ENCODE peak calls at places on chromosomes 6 and 20, in seven cellular contexts. One of them, this sample, is unnamed.

GRCh38 chr6:3868544-3868943 is 19.4 kb downstream of the FAM50B start:
- DNase-seq in stomach: no peak
- DNase-seq in fibroblast of lung: peak; percentile 47
- DNase-seq in heart right ventricle: no peak
- DNase-seq in kidney epithelial cell: no peak
- DNase-seq in AG04450: no peak
- DNase-seq in H1: no peak
- DNase-seq in this sample: peak; percentile 76

GRCh38 chr20:59428441-59429205 is 128.2 kb downstream of the EDN3 start:
- DNase-seq in AG04450: no peak
- DNase-seq in heart right ventricle: no peak
- DNase-seq in H1: no peak
- DNase-seq in fibroblast of lung: no peak
- DNase-seq in kidney epithelial cell: no peak
- DNase-seq in stomach: no peak
- DNase-seq in this sample: no peak

GRCh38 chr6:30007132-30007764 is 53.8 kb upstream of the POLR1H start:
- DNase-seq in kidney epithelial cell: no peak
- DNase-seq in stomach: peak; percentile 47
- DNase-seq in heart right ventricle: no peak
- DNase-seq in H1: peak; percentile 86
- DNase-seq in fibroblast of lung: no peak
- DNase-seq in AG04450: no peak
- DNase-seq in this sample: no peak

GRCh38 chr6:11632231-11632630 is 94.7 kb downstream of the TMEM170B start:
- DNase-seq in AG04450: no peak
- DNase-seq in heart right ventricle: no peak
- DNase-seq in stomach: peak; percentile 72
- DNase-seq in H1: no peak
- DNase-seq in kidney epithelial cell: no peak
- DNase-seq in fibroblast of lung: no peak
- DNase-seq in this sample: no peak

GRCh38 chr6:18387061-18387721 is at the start of gene RNF144B:
- DNase-seq in H1: peak; percentile 82
- DNase-seq in kidney epithelial cell: peak; percentile 67
- DNase-seq in heart right ventricle: peak; percentile 76
- DNase-seq in stomach: peak; percentile 92
- DNase-seq in AG04450: no peak
- DNase-seq in fibroblast of lung: peak; percentile 56
- DNase-seq in this sample: no peak

GRCh38 chr6:4008324-4009047 is 70.5 kb downstream of the FAM217A start:
- DNase-seq in kidney epithelial cell: peak; percentile 43
- DNase-seq in heart right ventricle: no peak
- DNase-seq in stomach: no peak
- DNase-seq in H1: no peak
- DNase-seq in AG04450: peak; percentile 59
- DNase-seq in fibroblast of lung: peak; percentile 94
- DNase-seq in this sample: peak; percentile 66

GRCh38 chr20:18058661-18059467 is 1.1 kb upstream of the OVOL2 start:
- DNase-seq in AG04450: no peak
- DNase-seq in heart right ventricle: no peak
- DNase-seq in fibroblast of lung: no peak
- DNase-seq in stomach: peak; percentile 67
- DNase-seq in H1: peak; percentile 82
- DNase-seq in kidney epithelial cell: no peak
- DNase-seq in this sample: no peak

GRCh38 chr6:45677381-45677992 is 299.8 kb upstream of the SUPT3H start:
- DNase-seq in AG04450: no peak
- DNase-seq in heart right ventricle: peak; percentile 24
- DNase-seq in fibroblast of lung: peak; percentile 49
- DNase-seq in stomach: peak; percentile 59
- DNase-seq in kidney epithelial cell: peak; percentile 52
- DNase-seq in H1: no peak
- DNase-seq in this sample: no peak

GRCh38 chr6:53725791-53726575 is 60.4 kb upstream of the KLHL31 start:
- DNase-seq in AG04450: peak; percentile 57
- DNase-seq in stomach: peak; percentile 84
- DNase-seq in H1: peak; percentile 93
- DNase-seq in fibroblast of lung: peak; percentile 71
- DNase-seq in kidney epithelial cell: peak; percentile 21
- DNase-seq in heart right ventricle: peak; percentile 76
- DNase-seq in this sample: no peak

GRCh38 chr20:3727333-3728035 is 5.0 kb upstream of the HSPA12B start:
- DNase-seq in heart right ventricle: no peak
- DNase-seq in stomach: no peak
- DNase-seq in fibroblast of lung: peak; percentile 48
- DNase-seq in H1: no peak
- DNase-seq in kidney epithelial cell: no peak
- DNase-seq in AG04450: no peak
- DNase-seq in this sample: no peak
- H3K4me3 ChIP-seq in heart right ventricle: no peak overlapping the region
- H3K4me3 ChIP-seq in stomach: no peak overlapping the region
- H3K4me3 ChIP-seq in fibroblast of lung: peak overlapping the region; percentile 35
- H3K4me3 ChIP-seq in H1: no peak overlapping the region
- H3K4me3 ChIP-seq in kidney epithelial cell: no peak overlapping the region
- H3K4me3 ChIP-seq in AG04450: peak overlapping the region; percentile 21
- H3K4me3 ChIP-seq in this sample: no peak overlapping the region

GRCh38 chr6:88165087-88165876 is 865 bp downstream of the CNR1 start:
- DNase-seq in AG04450: no peak
- DNase-seq in fibroblast of lung: no peak
- DNase-seq in stomach: no peak
- DNase-seq in heart right ventricle: no peak
- DNase-seq in kidney epithelial cell: no peak
- DNase-seq in H1: no peak
- DNase-seq in this sample: no peak
- H3K4me3 ChIP-seq in AG04450: peak overlapping the region; percentile 34
- H3K4me3 ChIP-seq in fibroblast of lung: no peak overlapping the region
- H3K4me3 ChIP-seq in stomach: peak overlapping the region; percentile 56
- H3K4me3 ChIP-seq in heart right ventricle: peak overlapping the region; percentile 45
- H3K4me3 ChIP-seq in kidney epithelial cell: peak overlapping the region; percentile 54
- H3K4me3 ChIP-seq in H1: peak overlapping the region; percentile 68
- H3K4me3 ChIP-seq in this sample: peak overlapping the region; percentile 54

GRCh38 chr6:158869010-158869603 is 49.9 kb upstream of the EZR start:
- DNase-seq in heart right ventricle: no peak
- DNase-seq in kidney epithelial cell: no peak
- DNase-seq in AG04450: no peak
- DNase-seq in fibroblast of lung: no peak
- DNase-seq in stomach: no peak
- DNase-seq in H1: no peak
- DNase-seq in this sample: no peak
- H3K4me3 ChIP-seq in heart right ventricle: peak overlapping the region; percentile 38
- H3K4me3 ChIP-seq in kidney epithelial cell: peak overlapping the region; percentile 35
- H3K4me3 ChIP-seq in AG04450: peak overlapping the region; percentile 70
- H3K4me3 ChIP-seq in fibroblast of lung: peak overlapping the region; percentile 14
- H3K4me3 ChIP-seq in stomach: peak overlapping the region; percentile 40
- H3K4me3 ChIP-seq in H1: peak overlapping the region; percentile 34
- H3K4me3 ChIP-seq in this sample: peak overlapping the region; percentile 49

GRCh38 chr20:63268256-63268655 is 4.4 kb upstream of the ARFGAP1 start:
- DNase-seq in stomach: no peak
- DNase-seq in H1: no peak
- DNase-seq in fibroblast of lung: no peak
- DNase-seq in kidney epithelial cell: no peak
- DNase-seq in AG04450: no peak
- DNase-seq in heart right ventricle: no peak
- DNase-seq in this sample: no peak

GRCh38 chr20:63267681-63268080 is 4.9 kb upstream of the ARFGAP1 start:
- DNase-seq in AG04450: no peak
- DNase-seq in fibroblast of lung: no peak
- DNase-seq in H1: no peak
- DNase-seq in stomach: no peak
- DNase-seq in kidney epithelial cell: no peak
- DNase-seq in heart right ventricle: no peak
- DNase-seq in this sample: no peak

GRCh38 chr20:63264519-63264918 is 8.1 kb upstream of the ARFGAP1 start:
- DNase-seq in fibroblast of lung: no peak
- DNase-seq in kidney epithelial cell: no peak
- DNase-seq in AG04450: no peak
- DNase-seq in stomach: no peak
- DNase-seq in H1: no peak
- DNase-seq in heart right ventricle: no peak
- DNase-seq in this sample: no peak

GRCh38 chr20:63264002-63264401 is 8.6 kb upstream of the ARFGAP1 start:
- DNase-seq in heart right ventricle: no peak
- DNase-seq in fibroblast of lung: no peak
- DNase-seq in stomach: no peak
- DNase-seq in kidney epithelial cell: no peak
- DNase-seq in H1: no peak
- DNase-seq in AG04450: no peak
- DNase-seq in this sample: no peak

DNA sequence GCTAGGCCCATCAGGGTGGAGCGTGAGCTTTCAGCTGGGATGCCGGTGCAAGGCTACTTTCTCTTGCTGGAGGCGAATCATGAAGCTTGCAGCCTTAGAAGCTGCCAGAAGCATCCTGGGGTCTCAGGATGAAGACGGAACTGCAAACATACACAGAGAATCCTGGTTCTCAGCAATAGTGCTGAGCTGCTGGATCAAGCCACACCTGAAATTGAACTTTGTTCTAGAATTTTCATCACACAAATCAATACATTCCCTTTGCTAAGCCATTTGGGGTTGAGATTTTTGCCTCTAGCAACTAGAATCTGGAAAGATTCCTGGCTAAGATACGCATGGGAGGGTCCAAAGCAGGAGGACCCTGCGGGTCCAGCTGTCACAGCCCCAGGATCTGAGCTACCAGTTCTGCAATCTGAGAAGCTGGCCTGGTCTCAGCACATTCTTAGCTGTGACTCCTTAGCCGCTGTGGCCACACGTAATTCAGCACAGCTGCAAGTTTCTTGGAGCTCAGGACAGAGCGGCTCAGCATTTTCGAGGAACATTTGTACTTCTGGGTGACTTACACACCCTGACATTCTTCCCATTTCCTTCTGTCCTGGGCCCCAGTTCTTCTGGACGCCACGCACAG is 6.6 kb upstream of the ARFGAP1 start:
- DNase-seq in stomach: no peak
- DNase-seq in AG04450: peak; percentile 7
- DNase-seq in H1: no peak
- DNase-seq in kidney epithelial cell: no peak
- DNase-seq in fibroblast of lung: peak; percentile 11
- DNase-seq in heart right ventricle: no peak
- DNase-seq in this sample: peak; percentile 33
- H3K4me3 ChIP-seq in stomach: no peak overlapping the region
- H3K4me3 ChIP-seq in AG04450: no peak overlapping the region
- H3K4me3 ChIP-seq in H1: no peak overlapping the region
- H3K4me3 ChIP-seq in kidney epithelial cell: no peak overlapping the region
- H3K4me3 ChIP-seq in fibroblast of lung: no peak overlapping the region
- H3K4me3 ChIP-seq in heart right ventricle: no peak overlapping the region
- H3K4me3 ChIP-seq in this sample: no peak overlapping the region

DNA sequence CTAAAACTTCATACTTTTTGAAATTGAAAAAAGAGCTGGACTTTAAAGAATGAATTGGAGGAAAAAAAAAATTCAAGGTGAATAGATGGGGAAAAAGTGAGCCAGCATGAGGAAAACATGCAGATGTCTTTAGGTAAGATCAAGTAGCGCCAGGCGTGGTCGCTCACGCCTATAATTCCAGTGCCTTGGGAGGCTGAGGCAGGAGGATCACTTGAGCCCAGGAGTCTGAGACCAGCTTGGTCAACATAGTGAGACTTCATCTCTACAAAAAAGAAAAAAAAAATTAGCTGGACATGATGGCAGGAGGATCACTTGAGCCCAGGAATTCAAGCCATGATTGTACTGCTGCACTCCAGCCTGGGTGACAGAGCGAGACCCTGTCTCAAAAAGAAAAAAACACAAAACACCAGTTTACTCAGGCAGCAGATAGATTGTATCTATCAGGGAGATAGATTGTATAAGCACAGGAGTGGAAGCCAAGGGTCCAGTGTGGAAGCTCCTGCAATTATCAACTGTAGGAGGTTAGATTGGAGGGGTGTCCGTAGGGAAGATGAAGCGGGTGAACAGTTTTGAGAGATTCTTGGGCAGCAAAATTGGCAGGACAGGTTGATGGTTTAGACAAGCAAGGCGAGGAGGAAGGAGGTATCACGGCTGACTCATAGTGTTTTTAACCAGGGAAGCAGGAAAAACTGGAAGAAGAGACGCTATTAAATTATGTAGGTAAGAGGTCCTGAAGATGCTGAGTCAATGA is 97.6 kb upstream of the ZNF217 start:
- DNase-seq in H1: no peak
- DNase-seq in kidney epithelial cell: no peak
- DNase-seq in stomach: no peak
- DNase-seq in AG04450: no peak
- DNase-seq in heart right ventricle: no peak
- DNase-seq in fibroblast of lung: no peak
- DNase-seq in this sample: no peak
- H3K4me3 ChIP-seq in H1: no peak overlapping the region
- H3K4me3 ChIP-seq in kidney epithelial cell: no peak overlapping the region
- H3K4me3 ChIP-seq in stomach: no peak overlapping the region
- H3K4me3 ChIP-seq in AG04450: no peak overlapping the region
- H3K4me3 ChIP-seq in heart right ventricle: no peak overlapping the region
- H3K4me3 ChIP-seq in fibroblast of lung: no peak overlapping the region
- H3K4me3 ChIP-seq in this sample: no peak overlapping the region

DNA sequence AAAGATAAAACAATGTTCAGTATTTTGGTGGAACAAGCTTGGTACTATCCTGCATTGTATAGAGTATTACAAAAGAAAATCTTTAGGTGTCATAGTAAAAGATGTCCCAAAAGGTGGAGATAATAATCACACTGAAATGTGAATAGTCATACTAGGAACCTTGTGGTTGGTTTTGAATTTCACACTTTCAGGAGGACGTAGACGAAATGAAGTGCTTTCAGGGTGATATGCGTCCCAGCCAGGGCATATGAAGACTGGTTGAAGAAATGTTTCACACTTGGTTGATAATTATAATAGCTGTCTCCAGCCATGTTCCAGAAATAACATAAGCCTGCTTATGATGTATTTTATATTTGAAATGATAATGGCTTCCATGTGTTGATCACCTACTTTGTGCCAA is 60.4 kb downstream of the SCAND1 start:
- DNase-seq in stomach: no peak
- DNase-seq in AG04450: no peak
- DNase-seq in heart right ventricle: no peak
- DNase-seq in fibroblast of lung: no peak
- DNase-seq in H1: no peak
- DNase-seq in kidney epithelial cell: no peak
- DNase-seq in this sample: no peak
- H3K4me3 ChIP-seq in stomach: no peak overlapping the region
- H3K4me3 ChIP-seq in AG04450: no peak overlapping the region
- H3K4me3 ChIP-seq in heart right ventricle: no peak overlapping the region
- H3K4me3 ChIP-seq in fibroblast of lung: no peak overlapping the region
- H3K4me3 ChIP-seq in H1: no peak overlapping the region
- H3K4me3 ChIP-seq in kidney epithelial cell: no peak overlapping the region
- H3K4me3 ChIP-seq in this sample: no peak overlapping the region

This sample was measured in skeletal muscle cell.